ENCODE peak calls at places on chromosomes 1 and 21, in seven cellular contexts. One of them, this sample, is unnamed.

GRCh38 chr1:32353886-32354570 is 8.3 kb downstream of the FAM229A start:
- DNase-seq in DMS153: no peak
- DNase-seq in RPMI7951: no peak
- DNase-seq in WTC11: no peak
- DNase-seq in posterior cingulate gyrus: no peak
- DNase-seq in GM04503: peak
- DNase-seq in heart right ventricle: peak
- DNase-seq in this sample: no peak

GRCh38 chr1:59761440-59761839 is 53.3 kb upstream of the HOOK1 start:
- DNase-seq in DMS153: no peak
- DNase-seq in RPMI7951: no peak
- DNase-seq in WTC11: no peak
- DNase-seq in posterior cingulate gyrus: no peak
- DNase-seq in GM04503: no peak
- DNase-seq in heart right ventricle: no peak
- DNase-seq in this sample: no peak

GRCh38 chr1:32345289-32345827 is 9.3 kb upstream of the MARCKSL1 start:
- DNase-seq in DMS153: peak
- DNase-seq in RPMI7951: peak
- DNase-seq in WTC11: no peak
- DNase-seq in posterior cingulate gyrus: no peak
- DNase-seq in GM04503: no peak
- DNase-seq in heart right ventricle: no peak
- DNase-seq in this sample: no peak

GRCh38 chr1:117674521-117675400 is 68.9 kb downstream of the TENT5C start:
- DNase-seq in DMS153: no peak
- DNase-seq in RPMI7951: no peak
- DNase-seq in WTC11: no peak
- DNase-seq in posterior cingulate gyrus: no peak
- DNase-seq in GM04503: no peak
- DNase-seq in heart right ventricle: no peak
- DNase-seq in this sample: no peak

GRCh38 chr1:178633068-178633467 is 92.0 kb upstream of the RALGPS2 start:
- DNase-seq in DMS153: no peak
- DNase-seq in RPMI7951: no peak
- DNase-seq in WTC11: no peak
- DNase-seq in posterior cingulate gyrus: no peak
- DNase-seq in GM04503: peak
- DNase-seq in heart right ventricle: no peak
- DNase-seq in this sample: no peak

GRCh38 chr1:85830837-85831236 is 122.6 kb upstream of the ZNHIT6 start:
- DNase-seq in DMS153: no peak
- DNase-seq in RPMI7951: no peak
- DNase-seq in WTC11: no peak
- DNase-seq in posterior cingulate gyrus: no peak
- DNase-seq in GM04503: no peak
- DNase-seq in heart right ventricle: no peak
- DNase-seq in this sample: no peak

GRCh38 chr1:162627662-162628296 is 4.5 kb upstream of the DDR2 start:
- DNase-seq in DMS153: peak
- DNase-seq in RPMI7951: peak
- DNase-seq in WTC11: no peak
- DNase-seq in posterior cingulate gyrus: no peak
- DNase-seq in GM04503: no peak
- DNase-seq in heart right ventricle: no peak
- DNase-seq in this sample: no peak

GRCh38 chr1:175539986-175540385 is 203.4 kb downstream of the TNR start:
- DNase-seq in DMS153: no peak
- DNase-seq in RPMI7951: no peak
- DNase-seq in WTC11: no peak
- DNase-seq in posterior cingulate gyrus: no peak
- DNase-seq in GM04503: no peak
- DNase-seq in heart right ventricle: no peak
- DNase-seq in this sample: no peak

GRCh38 chr21:25456672-25457071 is 150.6 kb downstream of the MRPL39 start:
- DNase-seq in DMS153: no peak
- DNase-seq in RPMI7951: peak
- DNase-seq in WTC11: no peak
- DNase-seq in posterior cingulate gyrus: no peak
- DNase-seq in GM04503: no peak
- DNase-seq in heart right ventricle: no peak
- DNase-seq in this sample: no peak

GRCh38 chr21:25501996-25502665 is 105.2 kb downstream of the MRPL39 start:
- DNase-seq in DMS153: no peak
- DNase-seq in RPMI7951: no peak
- DNase-seq in WTC11: no peak
- DNase-seq in posterior cingulate gyrus: no peak
- DNase-seq in GM04503: no peak
- DNase-seq in heart right ventricle: no peak
- DNase-seq in this sample: no peak

GRCh38 chr1:86423473-86423872 is 498 bp upstream of the CLCA2 start:
- DNase-seq in DMS153: no peak
- DNase-seq in RPMI7951: peak
- DNase-seq in WTC11: no peak
- DNase-seq in posterior cingulate gyrus: no peak
- DNase-seq in GM04503: no peak
- DNase-seq in heart right ventricle: no peak
- DNase-seq in this sample: no peak

This sample was measured in BJ.